ENCODE peak calls at places on chromosomes 7 and 10, in five cellular contexts. B is pulmonary artery endothelial cell, N is GDM1, D is MV-4-11, M is body of pancreas. Z is an unnamed sample.

GRCh38 chr10:68474021-68474420 is 2.2 kb upstream of the DNA2 start:
- DNase-seq in B (no peak), M (no peak), D (no peak), N (no peak), Z (no peak)

GRCh38 chr10:22332116-22332692 is 11.3 kb downstream of the BMI1 start:
- DNase-seq in M (no peak), D (no peak), B (no peak), N (no peak), Z (no peak)

GRCh38 chr10:95445837-95446347 is 115.3 kb downstream of the SORBS1 start:
- DNase-seq in B (peak; percentile 43), D (peak; percentile 44), N (peak; percentile 32), M (peak; percentile 62), Z (peak; percentile 54)

GRCh38 chr10:94287331-94287730 is 75.4 kb downstream of the NOC3L start:
- DNase-seq in N (no peak), D (no peak), B (peak; percentile 10), M (no peak), Z (peak; percentile 84)

GRCh38 chr7:572668-573495 is 53.2 kb upstream of the PDGFA start:
- DNase-seq in D (no peak), B (no peak), N (no peak), M (no peak), Z (no peak)

GRCh38 chr7:74026406-74027123 is 1.4 kb upstream of the ELN start:
- DNase-seq in M (peak; percentile 81), B (no peak), D (peak; percentile 40), N (peak; percentile 64), Z (peak; percentile 60)

GRCh38 chr10:986137-986825 is 2.0 kb upstream of the GTPBP4 start:
- DNase-seq in B (no peak), D (no peak), M (peak; percentile 43), N (no peak), Z (no peak)

GRCh38 chr7:137342751-137343482 is 616 bp downstream of the PTN start:
- DNase-seq in D (no peak), M (no peak), N (no peak), B (no peak), Z (no peak)

GRCh38 chr7:102914585-102914984 is 1.8 kb downstream of the LRRC17 start:
- DNase-seq in B (no peak), D (no peak), N (no peak), M (peak; percentile 23), Z (no peak)

GRCh38 chr10:118978998-118979350 is 50.5 kb upstream of the NANOS1 start:
- DNase-seq in M (no peak), B (no peak), N (no peak), D (no peak), Z (no peak)

GRCh38 chr7:156017916-156018700 is 205.8 kb upstream of the SHH start:
- DNase-seq in D (no peak), N (no peak), B (no peak), M (no peak), Z (no peak)

GRCh38 chr10:6530211-6530840 is 49.8 kb downstream of the PRKCQ start:
- DNase-seq in B (no peak), M (no peak), D (peak; percentile 1), N (no peak), Z (no peak)

GRCh38 chr7:143434660-143435059 is 8.6 kb upstream of the TAS2R60 start:
- DNase-seq in B (no peak), M (no peak), D (no peak), N (no peak), Z (no peak)

Z was measured in dermis microvascular lymphatic vessel endothelial cell.